ENCODE peak calls at places on chromosomes 5 and 9, in seven cellular contexts. N, B, R, M, I, Q and Y are unnamed samples.

GRCh38 chr5:122674412-122674811 is 100.5 kb upstream of the SNX2 start:
- DNase-seq in N (no peak), B (no peak), R (peak), M (no peak), I (no peak), Q (no peak), Y (no peak)

GRCh38 chr5:143207563-143208364 is 195.7 kb downstream of the NR3C1 start:
- DNase-seq in N (no peak), B (no peak), R (peak), M (no peak), I (no peak), Q (no peak), Y (no peak)

GRCh38 chr9:88236531-88237453 is 98.5 kb upstream of the SPATA31C2 start:
- DNase-seq in N (no peak), B (no peak), R (peak), M (peak), I (no peak), Q (no peak), Y (no peak)

GRCh38 chr9:101325053-101325452 is 59.8 kb downstream of the BAAT start:
- DNase-seq in N (no peak), B (no peak), R (no peak), M (no peak), I (no peak), Q (no peak), Y (no peak)

GRCh38 chr5:14216902-14217301 is 73.8 kb downstream of the TRIO start:
- DNase-seq in N (no peak), B (no peak), R (no peak), M (no peak), I (no peak), Q (no peak), Y (no peak)

GRCh38 chr9:33924978-33925797 is 108.2 kb downstream of the UBE2R2 start:
- DNase-seq in N (no peak), B (no peak), R (peak), M (peak), I (no peak), Q (no peak), Y (peak)

GRCh38 chr9:88777498-88778312 is 213.6 kb upstream of the S1PR3 start:
- DNase-seq in N (no peak), B (no peak), R (peak), M (peak), I (no peak), Q (no peak), Y (no peak)

GRCh38 chr5:2999926-3000325 is 248.4 kb upstream of the IRX2 start:
- DNase-seq in N (no peak), B (no peak), R (no peak), M (no peak), I (no peak), Q (no peak), Y (no peak)

GRCh38 chr9:122780026-122780425 is 8.7 kb upstream of the OR5C1 start:
- DNase-seq in N (no peak), B (no peak), R (no peak), M (no peak), I (no peak), Q (no peak), Y (no peak)